ENCODE peak calls at places on chromosomes 12 and 14, in five cellular contexts. X is left ventricle myocardium inferior, R is cardiac muscle cell, D is astrocyte of the spinal cord, S is hepatocyte. G is an unnamed sample.

GRCh38 chr12:78392918-78393317 is 471.7 kb upstream of the SYT1 start:
- DNase-seq in X (no peak), R (no peak), D (peak; percentile 44), S (peak; percentile 29), G (no peak)

GRCh38 chr12:127306604-127307215 is 960.3 kb upstream of the TMEM132C start:
- DNase-seq in X (no peak), R (no peak), D (peak; percentile 9), S (no peak), G (no peak)

GRCh38 chr14:101196795-101197590 is 293.5 kb upstream of the RTL1 start:
- DNase-seq in X (no peak), R (no peak), D (no peak), S (no peak), G (no peak)

GRCh38 chr12:128069359-128069997 is 197.5 kb upstream of the TMEM132C start:
- DNase-seq in X (no peak), R (peak; percentile 75), D (peak; percentile 68), S (peak; percentile 77), G (peak; percentile 32)

GRCh38 chr12:101707131-101707782 is 9.8 kb downstream of the CHPT1 start:
- DNase-seq in X (no peak), R (no peak), D (no peak), S (no peak), G (no peak)

GRCh38 chr12:61452076-61452475 is 808.1 kb upstream of the USP15 start:
- DNase-seq in X (no peak), R (no peak), D (no peak), S (no peak), G (no peak)

GRCh38 chr12:113445544-113446176 is 23.5 kb downstream of the SDSL start:
- DNase-seq in X (no peak), R (no peak), D (no peak), S (no peak), G (peak; percentile 76)

GRCh38 chr12:111398530-111398929 is 7.2 kb upstream of the SH2B3 start:
- DNase-seq in X (no peak), R (no peak), D (no peak), S (no peak), G (no peak)

GRCh38 chr14:69316449-69317391 is 56.8 kb downstream of the GALNT16 start:
- DNase-seq in X (peak; percentile 53), R (no peak), D (peak; percentile 97), S (peak; percentile 38), G (no peak)

GRCh38 chr14:45133683-45134050 is 614 bp downstream of the FKBP3 start:
- DNase-seq in X (no peak), R (no peak), D (no peak), S (no peak), G (no peak)

GRCh38 chr14:85415015-85415712 is 114.8 kb upstream of the FLRT2 start:
- DNase-seq in X (peak; percentile 15), R (no peak), D (peak; percentile 94), S (peak; percentile 65), G (no peak)

GRCh38 chr12:42380733-42381132 is 54.8 kb downstream of the PPHLN1 start:
- DNase-seq in X (no peak), R (no peak), D (no peak), S (no peak), G (no peak)

GRCh38 chr12:118359541-118359915 is 13.2 kb downstream of the TAOK3 start:
- DNase-seq in X (no peak), R (no peak), D (no peak), S (no peak), G (no peak)

GRCh38 chr14:72947366-72948160 is 21.3 kb downstream of the DCAF4 start:
- DNase-seq in X (no peak), R (no peak), D (no peak), S (no peak), G (no peak)

DNA sequence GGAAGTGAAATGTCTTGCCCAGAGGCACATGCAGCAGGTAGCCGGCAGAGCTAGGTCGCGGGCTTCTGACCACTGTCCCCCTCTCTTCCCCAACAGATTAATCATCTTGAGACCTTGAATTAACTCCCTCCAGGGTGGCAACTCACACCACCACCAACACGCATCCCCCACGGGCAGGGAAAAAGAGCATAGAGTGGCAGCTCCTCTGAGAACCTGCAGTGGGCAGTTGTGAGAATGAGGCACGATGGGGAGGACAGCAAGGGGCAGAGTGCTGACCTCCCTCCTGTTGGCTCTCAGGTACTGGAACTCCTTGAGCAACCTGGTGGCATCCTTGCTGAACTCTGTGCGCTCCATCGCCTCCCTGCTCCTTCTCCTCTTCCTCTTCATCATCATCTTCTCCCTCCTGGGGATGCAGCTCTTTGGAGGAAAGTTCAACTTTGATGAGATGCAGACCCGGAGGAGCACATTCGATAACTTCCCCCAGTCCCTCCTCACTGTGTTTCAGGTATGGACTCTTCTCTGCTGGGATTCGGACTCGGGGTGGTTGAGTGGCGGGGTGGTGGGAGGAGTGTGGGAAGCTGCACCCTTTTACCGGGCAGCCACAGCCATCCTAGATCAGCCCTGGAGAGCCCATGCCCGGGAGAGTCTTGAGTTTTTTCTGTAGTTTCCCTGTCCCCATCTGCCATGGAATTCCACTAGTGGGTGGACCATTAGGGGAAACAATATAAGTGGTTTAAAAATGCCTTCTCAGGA is 213.3 kb upstream of the FKBP4 start:
- DNase-seq in X (no peak), R (no peak), D (no peak), S (no peak), G (no peak)
- TF ChIP-seq CTCF in X (no peak), R (no peak), D (no peak), S (no peak), G (no peak)

GRCh38 chr14:54676822-54677708 is 110.1 kb downstream of the SAMD4A start:
- DNase-seq in X (no peak), R (no peak), D (peak; percentile 98), S (peak; percentile 68), G (no peak)
- H3K4me3 ChIP-seq in X (peak overlapping the region; percentile 4), R (no peak overlapping the region), D (peak overlapping the region; percentile 15), S (no peak overlapping the region), G (no peak overlapping the region)

DNA sequence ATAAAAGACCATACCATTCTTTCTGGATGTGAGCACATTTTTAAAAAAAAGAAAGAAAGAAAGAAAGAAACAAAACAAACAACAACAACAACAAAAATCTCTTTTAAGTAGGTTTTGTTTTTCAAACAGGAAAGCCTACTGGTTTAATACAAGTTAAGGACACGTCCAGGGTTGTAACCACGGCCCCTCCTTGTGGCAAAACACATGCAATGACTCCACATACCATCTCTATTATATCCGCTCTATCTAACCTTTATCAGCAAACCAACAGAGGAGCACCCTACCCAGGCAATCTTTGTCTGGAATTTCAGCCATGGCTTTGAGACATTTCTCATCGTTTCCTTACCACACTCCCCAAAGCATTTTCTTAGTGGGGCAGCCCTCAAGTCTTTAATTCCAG is 360.5 kb upstream of the TMPO start:
- DNase-seq in X (no peak), R (peak; percentile 38), D (peak; percentile 28), S (peak; percentile 71), G (no peak)
- TF ChIP-seq CTCF in X (peak; percentile 54), R (peak; percentile 23), D (peak; percentile 30), S (peak; percentile 68), G (no peak)

DNA sequence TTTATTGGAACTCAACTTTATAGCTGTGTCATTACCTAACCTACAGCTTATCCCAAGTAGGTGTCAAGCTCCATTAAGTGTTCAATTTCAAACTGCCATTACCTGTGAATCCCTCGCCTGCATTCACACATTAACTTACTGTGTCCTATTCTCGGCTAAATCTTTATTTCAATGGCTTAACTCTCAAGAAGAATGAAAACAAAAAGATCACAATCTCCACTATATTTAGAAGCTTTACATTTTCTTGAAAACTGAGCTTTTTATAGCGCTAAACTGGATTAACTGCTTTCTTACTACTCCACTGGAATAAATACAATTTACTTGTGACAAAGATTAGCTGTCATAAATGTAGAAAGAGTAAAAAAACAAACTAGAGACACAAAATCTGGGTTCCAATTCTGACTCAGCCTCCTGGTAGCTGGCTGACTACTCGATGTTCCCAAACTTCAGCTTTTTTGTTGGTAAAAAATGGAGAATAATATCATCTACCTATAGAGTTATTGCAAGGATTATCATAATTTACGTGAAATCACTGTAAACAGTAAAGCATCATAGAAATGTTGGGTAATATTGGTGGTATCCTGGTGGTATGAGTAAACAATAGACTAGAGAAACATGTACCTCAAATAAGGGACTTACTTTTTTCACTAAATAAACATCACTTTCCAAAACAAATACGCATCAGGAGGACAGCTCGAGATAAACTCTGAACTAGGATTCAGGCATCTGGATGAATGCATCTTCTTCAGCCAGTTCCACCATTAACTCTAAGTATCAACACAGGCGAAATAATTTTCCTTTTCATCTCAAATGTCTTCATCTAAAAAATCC is 1.7 kb downstream of the RALGAPA1 start:
- DNase-seq in X (no peak), R (no peak), D (no peak), S (no peak), G (no peak)
- H3K4me3 ChIP-seq in X (peak overlapping the region; percentile 88), R (peak overlapping the region; percentile 56), D (peak overlapping the region; percentile 83), S (peak overlapping the region; percentile 61), G (no peak overlapping the region)

GRCh38 chr12:10361084-10361483 is 28.8 kb downstream of the KLRK1 start:
- DNase-seq in X (no peak), R (no peak), D (no peak), S (no peak), G (no peak)
- TF ChIP-seq CTCF in X (no peak), R (no peak), D (no peak), S (no peak), G (no peak)

GRCh38 chr14:90621205-90621600 is 195.0 kb downstream of the TTC7B start:
- DNase-seq in X (no peak), R (no peak), D (no peak), S (no peak), G (no peak)
- H3K4me3 ChIP-seq in X (no peak overlapping the region), R (no peak overlapping the region), D (no peak overlapping the region), S (no peak overlapping the region), G (no peak overlapping the region)

GRCh38 chr12:6630696-6631095 is 5.1 kb downstream of the LPAR5 start:
- DNase-seq in X (no peak), R (no peak), D (no peak), S (peak; percentile 47), G (no peak)
- TF ChIP-seq CTCF in X (no peak), R (no peak), D (no peak), S (no peak), G (no peak)

GRCh38 chr12:109277899-109278762 is 31.0 kb downstream of the FOXN4 start:
- DNase-seq in X (no peak), R (no peak), D (no peak), S (peak; percentile 62), G (peak; percentile 24)
- H3K4me3 ChIP-seq in X (no peak overlapping the region), R (no peak overlapping the region), D (no peak overlapping the region), S (no peak overlapping the region), G (no peak overlapping the region)

GRCh38 chr12:24027352-24027751 is 77.9 kb upstream of the SOX5 start:
- DNase-seq in X (no peak), R (no peak), D (no peak), S (no peak), G (no peak)
- TF ChIP-seq CTCF in X (no peak), R (no peak), D (no peak), S (no peak), G (no peak)

GRCh38 chr12:28569698-28570411 is 379.6 kb downstream of the CCDC91 start:
- DNase-seq in X (no peak), R (no peak), D (peak; percentile 32), S (no peak), G (no peak)
- H3K4me3 ChIP-seq in X (no peak overlapping the region), R (no peak overlapping the region), D (no peak overlapping the region), S (no peak overlapping the region), G (no peak overlapping the region)

G was measured in HL-60.